ENCODE peak calls at places on chromosomes 5 and 9, in six cellular contexts. E is GM10248, R is IMR-90, W is kidney tubule cell, I is epithelial cell of esophagus, T is HEK293T. P is an unnamed sample.

GRCh38 chr5:133738271-133738670 is 125.9 kb upstream of the FSTL4 start:
- DNase-seq in E (no peak), R (no peak), W (peak; percentile 17), I (peak; percentile 69), T (no peak), P (peak; percentile 26)

GRCh38 chr9:71822455-71822854 is 54.1 kb upstream of the CEMIP2 start:
- DNase-seq in E (no peak), R (no peak), W (no peak), I (no peak), T (no peak), P (no peak)

GRCh38 chr9:78573669-78574068 is 276.7 kb downstream of the PSAT1 start:
- DNase-seq in E (no peak), R (no peak), W (no peak), I (no peak), T (no peak), P (no peak)

GRCh38 chr5:16529319-16529718 is 63.7 kb upstream of the ZNF622 start:
- DNase-seq in E (no peak), R (no peak), W (no peak), I (no peak), T (no peak), P (no peak)

GRCh38 chr5:151825445-151825844 is 53.7 kb downstream of the G3BP1 start:
- DNase-seq in E (peak; percentile 50), R (peak; percentile 69), W (peak; percentile 68), I (peak; percentile 65), T (peak; percentile 71), P (peak; percentile 50)

GRCh38 chr5:91928751-91929521 is 545.8 kb upstream of the ARRDC3 start:
- DNase-seq in E (peak; percentile 9), R (peak; percentile 31), W (peak; percentile 29), I (peak; percentile 7), T (peak; percentile 12), P (peak; percentile 38)

GRCh38 chr5:175642998-175643397 is 14.9 kb upstream of the HRH2 start:
- DNase-seq in E (no peak), R (no peak), W (no peak), I (no peak), T (no peak), P (no peak)

GRCh38 chr5:112356178-112356956 is 62.7 kb downstream of the EPB41L4A start:
- DNase-seq in E (no peak), R (no peak), W (no peak), I (no peak), T (no peak), P (no peak)

GRCh38 chr5:35003018-35003957 is 44.5 kb downstream of the AGXT2 start:
- DNase-seq in E (peak; percentile 79), R (peak; percentile 46), W (peak; percentile 60), I (peak; percentile 58), T (peak; percentile 78), P (peak; percentile 65)

GRCh38 chr5:134138416-134139376 is 24.2 kb downstream of the TCF7 start:
- DNase-seq in E (peak; percentile 81), R (peak; percentile 69), W (peak; percentile 71), I (peak; percentile 91), T (no peak), P (peak; percentile 80)

GRCh38 chr5:36606437-36607113 is at the start of gene SLC1A3:
- DNase-seq in E (peak; percentile 34), R (peak; percentile 68), W (peak; percentile 78), I (peak; percentile 82), T (peak; percentile 78), P (peak; percentile 83)

GRCh38 chr9:106878943-106879916 is 16.3 kb downstream of the ZNF462 start:
- DNase-seq in E (no peak), R (peak; percentile 99), W (peak; percentile 93), I (peak; percentile 93), T (no peak), P (peak; percentile 61)

GRCh38 chr9:653421-653820 is 188.1 kb upstream of the DMRT1 start:
- DNase-seq in E (no peak), R (no peak), W (no peak), I (no peak), T (no peak), P (no peak)

GRCh38 chr9:81616141-81616540 is 73.2 kb downstream of the TLE1 start:
- DNase-seq in E (no peak), R (no peak), W (no peak), I (no peak), T (no peak), P (no peak)